ENCODE peak calls at places on chromosomes 11 and 22, in ten cellular contexts. H, A, I, D, Q, V, K, R, P and W are unnamed samples. For H3K4me1, the result is how much of the 10 kb centered on the place peaks cover.

GRCh38 chr11:76698321-76699043 is 27.9 kb upstream of the LRRC32 start:
- DNase-seq in I (no peak), Q (no peak), H (no peak), P (no peak), D (peak), V (no peak), K (no peak), A (no peak), R (no peak), W (no peak)

GRCh38 chr22:45317551-45318167 is 7.9 kb downstream of the FAM118A start:
- DNase-seq in Q (no peak), A (no peak), P (peak), R (peak), D (peak), H (no peak), K (peak), V (peak), I (peak), W (peak)

GRCh38 chr11:6894097-6894496 is 1.8 kb upstream of the OR2D2 start:
- DNase-seq in K (no peak), I (no peak), P (no peak), D (no peak), A (no peak), Q (no peak), V (no peak), R (no peak), H (no peak), W (no peak)

GRCh38 chr11:65887723-65888162 is 528 bp downstream of the FIBP start:
- DNase-seq in P (no peak), I (no peak), V (no peak), A (no peak), H (no peak), Q (no peak), D (no peak), K (no peak), R (no peak), W (no peak)

GRCh38 chr11:43358670-43359431 is at the start of gene TTC17:
- DNase-seq in P (peak), H (peak), D (peak), R (peak), V (peak), A (peak), Q (peak), I (peak), K (peak), W (peak)

GRCh38 chr11:7965386-7965785 is at the start of gene NLRP10:
- DNase-seq in R (no peak), D (no peak), Q (no peak), P (no peak), K (peak), H (no peak), A (no peak), V (no peak), I (no peak), W (no peak)

GRCh38 chr11:131824766-131825165 is 454.4 kb downstream of the NTM start:
- DNase-seq in A (no peak), D (no peak), K (no peak), H (no peak), R (no peak), V (no peak), I (peak), P (no peak), Q (no peak), W (no peak)

GRCh38 chr11:110777765-110778164 is 65.5 kb upstream of the ARHGAP20 start:
- DNase-seq in A (no peak), D (no peak), R (peak), P (peak), K (peak), H (no peak), Q (no peak), V (no peak), I (peak), W (no peak)

GRCh38 chr11:299951-300735 is 817 bp upstream of the IFITM5 start:
- DNase-seq in A (peak), P (no peak), Q (no peak), R (no peak), I (no peak), K (no peak), V (peak), H (peak), D (peak), W (peak)

GRCh38 chr22:43789452-43789851 is 22.7 kb downstream of the EFCAB6 start:
- DNase-seq in H (no peak), Q (no peak), V (peak), K (peak), I (no peak), D (no peak), P (no peak), A (peak), R (peak), W (peak)

GRCh38 chr11:132715041-132715440 is 817.3 kb downstream of the OPCML start:
- DNase-seq in H (no peak), I (no peak), A (no peak), P (no peak), D (no peak), K (peak), Q (no peak), V (no peak), R (no peak), W (no peak)

GRCh38 chr22:41447435-41448188 is 1.0 kb upstream of the TOB2 start:
- DNase-seq in V (peak), A (peak), D (peak), H (peak), R (peak), Q (peak), K (peak), P (peak), I (peak), W (peak)

GRCh38 chr22:30872282-30873041 is 96.1 kb downstream of the MORC2 start:
- DNase-seq in Q (no peak), P (no peak), D (peak), A (no peak), R (peak), I (no peak), K (no peak), V (peak), H (peak), W (no peak)

GRCh38 chr11:104120493-104121200 is 43.3 kb downstream of the PDGFD start:
- DNase-seq in K (no peak), R (no peak), D (no peak), P (no peak), A (no peak), Q (no peak), H (no peak), V (no peak), I (no peak), W (no peak)

GRCh38 chr11:95152878-95153856 is 63.5 kb downstream of the ENDOD1 start:
- DNase-seq in P (no peak), A (no peak), K (no peak), I (no peak), Q (no peak), D (no peak), R (no peak), V (no peak), H (peak), W (no peak)

GRCh38 chr11:8342821-8343681 is 79.4 kb upstream of the LMO1 start:
- DNase-seq in Q (no peak), R (no peak), D (no peak), H (no peak), K (no peak), A (no peak), P (no peak), V (no peak), I (no peak), W (no peak)

GRCh38 chr11:102120006-102120405 is 9.8 kb downstream of the YAP1 start:
- DNase-seq in K (peak), A (no peak), I (no peak), V (no peak), Q (no peak), H (no peak), D (no peak), R (no peak), P (no peak), W (no peak)

GRCh38 chr11:59668950-59669610 is at the start of gene PATL1:
- DNase-seq in K (peak), Q (peak), I (peak), V (peak), H (peak), D (peak), A (peak), P (peak), R (peak), W (peak)
- TF ChIP-seq CTCF in K (no peak), Q (no peak), I (peak), V (no peak), H (no peak), D (no peak), A (no peak), P (no peak), R (no peak), W (no peak)

GRCh38 chr22:20586403-20586745 is 79.0 kb downstream of the MED15 start:
- DNase-seq in P (no peak), D (no peak), V (no peak), K (no peak), Q (no peak), H (peak), A (no peak), R (no peak), I (no peak), W (no peak)
- H3K4me1 ChIP-seq in P (under half), D (under half), V (under half), K (under half), Q (under half), H (under half), A (under half), R (under half), I (under half), W (under half)

DNA sequence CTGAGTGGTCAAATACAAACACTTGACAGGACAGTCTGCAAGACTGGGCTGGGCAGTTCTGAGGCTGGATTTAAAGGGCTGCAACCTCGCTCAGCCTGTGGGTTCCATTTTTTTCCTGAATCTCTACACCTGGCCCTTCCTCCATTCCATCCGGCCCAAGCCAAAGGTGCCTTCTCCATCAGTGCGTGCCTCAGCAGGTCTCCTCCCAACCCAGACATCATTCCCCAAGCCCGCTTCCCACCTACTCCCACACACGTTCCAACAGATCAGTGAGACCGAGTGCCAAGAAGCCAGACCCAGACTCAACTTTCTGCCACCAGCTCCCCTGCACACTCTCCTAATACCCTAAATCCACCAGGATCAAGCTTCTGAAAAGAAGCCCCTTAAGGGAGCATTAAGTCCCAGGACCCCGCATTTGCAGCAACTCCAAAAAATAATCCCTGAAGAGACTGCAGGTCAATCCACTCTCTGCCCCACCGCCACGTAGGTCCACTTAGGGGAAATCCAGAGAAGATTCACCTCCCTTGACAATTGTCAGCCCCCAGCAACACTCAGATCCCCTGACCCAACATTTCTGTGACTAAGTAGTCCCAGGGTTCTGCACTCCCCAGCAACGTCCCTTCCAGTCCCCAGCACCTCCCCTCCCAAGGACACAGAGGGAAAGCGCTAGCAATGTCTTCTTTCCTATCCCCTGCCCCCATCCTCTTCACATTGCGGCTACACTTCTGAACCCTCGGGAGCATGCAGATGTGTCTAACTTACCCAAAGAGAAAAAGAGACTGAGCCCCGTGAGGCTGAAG is 639 bp downstream of the SCN2B start:
- DNase-seq in H (no peak), A (no peak), Q (no peak), V (no peak), K (no peak), P (no peak), R (no peak), D (no peak), I (no peak), W (no peak)
- H3K4me3 ChIP-seq in H (peak), A (no peak), Q (no peak), V (peak), K (no peak), P (peak), R (no peak), D (peak), I (peak), W (peak)

GRCh38 chr11:113974741-113975470 is at the start of gene HTR3A:
- DNase-seq in A (peak), Q (no peak), I (no peak), K (no peak), R (peak), H (no peak), V (no peak), D (peak), P (peak), W (peak)
- TF ChIP-seq CTCF in A (no peak), Q (no peak), I (no peak), K (no peak), R (no peak), H (no peak), V (no peak), D (peak), P (no peak), W (no peak)